ENCODE peak calls at places on chromosomes 2 and 18, in nine cellular contexts. One of them, this sample, is unnamed.

GRCh38 chr2:169107645-169108044 is 38.3 kb downstream of the DHRS9 start:
- DNase-seq in HCT116: no peak
- DNase-seq in cardiac fibroblast: no peak
- DNase-seq in HL-60: no peak
- DNase-seq in A549: no peak
- DNase-seq in AG10803: no peak
- DNase-seq in CD8-positive, alpha-beta T cell: no peak
- DNase-seq in cardiac muscle cell: no peak
- DNase-seq in choroid plexus epithelial cell: no peak
- DNase-seq in this sample: no peak

GRCh38 chr2:173119944-173120343 is 44.3 kb downstream of the MAP3K20 start:
- DNase-seq in HCT116: no peak
- DNase-seq in CD8-positive, alpha-beta T cell: no peak
- DNase-seq in AG10803: no peak
- DNase-seq in choroid plexus epithelial cell: no peak
- DNase-seq in A549: no peak
- DNase-seq in cardiac fibroblast: peak
- DNase-seq in cardiac muscle cell: no peak
- DNase-seq in HL-60: no peak
- DNase-seq in this sample: no peak

GRCh38 chr2:6352906-6353515 is 512.7 kb downstream of the CMPK2 start:
- DNase-seq in AG10803: peak
- DNase-seq in HL-60: no peak
- DNase-seq in choroid plexus epithelial cell: peak
- DNase-seq in HCT116: no peak
- DNase-seq in A549: peak
- DNase-seq in CD8-positive, alpha-beta T cell: no peak
- DNase-seq in cardiac muscle cell: peak
- DNase-seq in cardiac fibroblast: no peak
- DNase-seq in this sample: peak

GRCh38 chr2:35871672-35872071 is 483.9 kb upstream of the CRIM1 start:
- DNase-seq in cardiac muscle cell: peak
- DNase-seq in A549: peak
- DNase-seq in HCT116: peak
- DNase-seq in choroid plexus epithelial cell: no peak
- DNase-seq in cardiac fibroblast: no peak
- DNase-seq in HL-60: no peak
- DNase-seq in AG10803: peak
- DNase-seq in CD8-positive, alpha-beta T cell: no peak
- DNase-seq in this sample: no peak

GRCh38 chr2:28423856-28424605 is 31.4 kb downstream of the FOSL2 start:
- DNase-seq in HCT116: no peak
- DNase-seq in cardiac muscle cell: no peak
- DNase-seq in HL-60: no peak
- DNase-seq in A549: no peak
- DNase-seq in CD8-positive, alpha-beta T cell: peak
- DNase-seq in cardiac fibroblast: no peak
- DNase-seq in AG10803: no peak
- DNase-seq in choroid plexus epithelial cell: no peak
- DNase-seq in this sample: peak

GRCh38 chr2:137928547-137929503 is 35.4 kb upstream of the HNMT start:
- DNase-seq in HCT116: no peak
- DNase-seq in AG10803: peak
- DNase-seq in cardiac muscle cell: peak
- DNase-seq in HL-60: no peak
- DNase-seq in cardiac fibroblast: peak
- DNase-seq in A549: peak
- DNase-seq in choroid plexus epithelial cell: peak
- DNase-seq in CD8-positive, alpha-beta T cell: no peak
- DNase-seq in this sample: peak

GRCh38 chr2:225608136-225608535 is 208.6 kb downstream of the NYAP2 start:
- DNase-seq in HCT116: no peak
- DNase-seq in CD8-positive, alpha-beta T cell: no peak
- DNase-seq in A549: no peak
- DNase-seq in cardiac fibroblast: no peak
- DNase-seq in cardiac muscle cell: no peak
- DNase-seq in AG10803: no peak
- DNase-seq in HL-60: no peak
- DNase-seq in choroid plexus epithelial cell: no peak
- DNase-seq in this sample: no peak

GRCh38 chr2:9944330-9944758 is 7.1 kb upstream of the GRHL1 start:
- DNase-seq in cardiac muscle cell: no peak
- DNase-seq in cardiac fibroblast: no peak
- DNase-seq in CD8-positive, alpha-beta T cell: no peak
- DNase-seq in choroid plexus epithelial cell: no peak
- DNase-seq in A549: no peak
- DNase-seq in HCT116: no peak
- DNase-seq in HL-60: no peak
- DNase-seq in AG10803: peak
- DNase-seq in this sample: no peak

GRCh38 chr18:49212819-49213218 is 247.6 kb downstream of the DYM start:
- DNase-seq in AG10803: peak
- DNase-seq in choroid plexus epithelial cell: peak
- DNase-seq in CD8-positive, alpha-beta T cell: no peak
- DNase-seq in A549: no peak
- DNase-seq in cardiac muscle cell: no peak
- DNase-seq in cardiac fibroblast: peak
- DNase-seq in HL-60: peak
- DNase-seq in HCT116: no peak
- DNase-seq in this sample: peak

GRCh38 chr18:23276456-23276855 is 141.2 kb downstream of the CABLES1 start:
- DNase-seq in CD8-positive, alpha-beta T cell: no peak
- DNase-seq in choroid plexus epithelial cell: no peak
- DNase-seq in A549: no peak
- DNase-seq in cardiac muscle cell: peak
- DNase-seq in AG10803: peak
- DNase-seq in cardiac fibroblast: no peak
- DNase-seq in HCT116: no peak
- DNase-seq in HL-60: no peak
- DNase-seq in this sample: no peak

GRCh38 chr2:69253893-69254292 is 133.1 kb downstream of the GFPT1 start:
- DNase-seq in A549: peak
- DNase-seq in choroid plexus epithelial cell: peak
- DNase-seq in CD8-positive, alpha-beta T cell: no peak
- DNase-seq in HCT116: no peak
- DNase-seq in cardiac muscle cell: no peak
- DNase-seq in AG10803: peak
- DNase-seq in HL-60: no peak
- DNase-seq in cardiac fibroblast: peak
- DNase-seq in this sample: peak

GRCh38 chr18:25935356-25935755 is 155.1 kb downstream of the SS18 start:
- DNase-seq in HCT116: no peak
- DNase-seq in A549: no peak
- DNase-seq in CD8-positive, alpha-beta T cell: no peak
- DNase-seq in choroid plexus epithelial cell: no peak
- DNase-seq in cardiac muscle cell: no peak
- DNase-seq in HL-60: no peak
- DNase-seq in cardiac fibroblast: no peak
- DNase-seq in AG10803: no peak
- DNase-seq in this sample: no peak

GRCh38 chr2:207836526-207837133 is 66.9 kb upstream of the FZD5 start:
- DNase-seq in HCT116: no peak
- DNase-seq in cardiac muscle cell: peak
- DNase-seq in HL-60: no peak
- DNase-seq in A549: no peak
- DNase-seq in CD8-positive, alpha-beta T cell: no peak
- DNase-seq in choroid plexus epithelial cell: peak
- DNase-seq in AG10803: peak
- DNase-seq in cardiac fibroblast: no peak
- DNase-seq in this sample: no peak

GRCh38 chr2:175552902-175553301 is 371.4 kb upstream of the ATP5MC3 start:
- DNase-seq in choroid plexus epithelial cell: no peak
- DNase-seq in cardiac fibroblast: no peak
- DNase-seq in A549: no peak
- DNase-seq in AG10803: no peak
- DNase-seq in HCT116: no peak
- DNase-seq in HL-60: no peak
- DNase-seq in cardiac muscle cell: peak
- DNase-seq in CD8-positive, alpha-beta T cell: no peak
- DNase-seq in this sample: no peak

GRCh38 chr2:101446869-101447268 is 28.0 kb downstream of the RFX8 start:
- DNase-seq in cardiac fibroblast: peak
- DNase-seq in AG10803: peak
- DNase-seq in choroid plexus epithelial cell: peak
- DNase-seq in HCT116: no peak
- DNase-seq in HL-60: peak
- DNase-seq in A549: no peak
- DNase-seq in CD8-positive, alpha-beta T cell: no peak
- DNase-seq in cardiac muscle cell: no peak
- DNase-seq in this sample: peak

GRCh38 chr2:196853301-196854087 is 44.3 kb upstream of the C2orf66 start:
- DNase-seq in choroid plexus epithelial cell: no peak
- DNase-seq in HL-60: no peak
- DNase-seq in HCT116: no peak
- DNase-seq in cardiac fibroblast: no peak
- DNase-seq in CD8-positive, alpha-beta T cell: no peak
- DNase-seq in cardiac muscle cell: no peak
- DNase-seq in A549: no peak
- DNase-seq in AG10803: no peak
- DNase-seq in this sample: no peak

GRCh38 chr2:132515010-132515409 is 98.4 kb downstream of the GPR39 start:
- DNase-seq in cardiac muscle cell: peak
- DNase-seq in HL-60: no peak
- DNase-seq in cardiac fibroblast: no peak
- DNase-seq in A549: peak
- DNase-seq in AG10803: no peak
- DNase-seq in HCT116: no peak
- DNase-seq in CD8-positive, alpha-beta T cell: no peak
- DNase-seq in choroid plexus epithelial cell: no peak
- DNase-seq in this sample: no peak
- H3K4me3 ChIP-seq in cardiac muscle cell: no peak
- H3K4me3 ChIP-seq in HL-60: no peak
- H3K4me3 ChIP-seq in cardiac fibroblast: no peak
- H3K4me3 ChIP-seq in A549: no peak
- H3K4me3 ChIP-seq in AG10803: no peak
- H3K4me3 ChIP-seq in HCT116: no peak
- H3K4me3 ChIP-seq in CD8-positive, alpha-beta T cell: no peak
- H3K4me3 ChIP-seq in choroid plexus epithelial cell: no peak
- H3K4me3 ChIP-seq in this sample: no peak

GRCh38 chr2:33136056-33136455 is 189.3 kb downstream of the LTBP1 start:
- DNase-seq in cardiac muscle cell: no peak
- DNase-seq in cardiac fibroblast: peak
- DNase-seq in CD8-positive, alpha-beta T cell: no peak
- DNase-seq in AG10803: no peak
- DNase-seq in HL-60: no peak
- DNase-seq in A549: no peak
- DNase-seq in HCT116: no peak
- DNase-seq in choroid plexus epithelial cell: peak
- DNase-seq in this sample: peak
- H3K4me3 ChIP-seq in cardiac muscle cell: no peak
- H3K4me3 ChIP-seq in cardiac fibroblast: peak
- H3K4me3 ChIP-seq in CD8-positive, alpha-beta T cell: no peak
- H3K4me3 ChIP-seq in AG10803: peak
- H3K4me3 ChIP-seq in HL-60: no peak
- H3K4me3 ChIP-seq in A549: no peak
- H3K4me3 ChIP-seq in HCT116: no peak
- H3K4me3 ChIP-seq in choroid plexus epithelial cell: peak
- H3K4me3 ChIP-seq in this sample: peak

GRCh38 chr2:241067501-241068135 is 34.5 kb downstream of the MTERF4 start:
- DNase-seq in cardiac fibroblast: no peak
- DNase-seq in A549: no peak
- DNase-seq in AG10803: no peak
- DNase-seq in HCT116: no peak
- DNase-seq in choroid plexus epithelial cell: no peak
- DNase-seq in cardiac muscle cell: no peak
- DNase-seq in HL-60: no peak
- DNase-seq in CD8-positive, alpha-beta T cell: no peak
- DNase-seq in this sample: no peak

GRCh38 chr2:241064802-241065354 is 37.2 kb downstream of the MTERF4 start:
- DNase-seq in AG10803: no peak
- DNase-seq in HCT116: no peak
- DNase-seq in A549: no peak
- DNase-seq in choroid plexus epithelial cell: no peak
- DNase-seq in cardiac fibroblast: no peak
- DNase-seq in CD8-positive, alpha-beta T cell: no peak
- DNase-seq in HL-60: no peak
- DNase-seq in cardiac muscle cell: no peak
- DNase-seq in this sample: no peak

GRCh38 chr2:241065355-241065803 is 36.7 kb downstream of the MTERF4 start:
- DNase-seq in HL-60: no peak
- DNase-seq in cardiac muscle cell: no peak
- DNase-seq in choroid plexus epithelial cell: no peak
- DNase-seq in HCT116: no peak
- DNase-seq in AG10803: no peak
- DNase-seq in CD8-positive, alpha-beta T cell: no peak
- DNase-seq in A549: no peak
- DNase-seq in cardiac fibroblast: no peak
- DNase-seq in this sample: no peak

GRCh38 chr2:241066893-241067341 is 35.2 kb downstream of the MTERF4 start:
- DNase-seq in AG10803: no peak
- DNase-seq in cardiac muscle cell: peak
- DNase-seq in CD8-positive, alpha-beta T cell: no peak
- DNase-seq in A549: peak
- DNase-seq in HL-60: no peak
- DNase-seq in cardiac fibroblast: no peak
- DNase-seq in HCT116: no peak
- DNase-seq in choroid plexus epithelial cell: no peak
- DNase-seq in this sample: no peak

DNA sequence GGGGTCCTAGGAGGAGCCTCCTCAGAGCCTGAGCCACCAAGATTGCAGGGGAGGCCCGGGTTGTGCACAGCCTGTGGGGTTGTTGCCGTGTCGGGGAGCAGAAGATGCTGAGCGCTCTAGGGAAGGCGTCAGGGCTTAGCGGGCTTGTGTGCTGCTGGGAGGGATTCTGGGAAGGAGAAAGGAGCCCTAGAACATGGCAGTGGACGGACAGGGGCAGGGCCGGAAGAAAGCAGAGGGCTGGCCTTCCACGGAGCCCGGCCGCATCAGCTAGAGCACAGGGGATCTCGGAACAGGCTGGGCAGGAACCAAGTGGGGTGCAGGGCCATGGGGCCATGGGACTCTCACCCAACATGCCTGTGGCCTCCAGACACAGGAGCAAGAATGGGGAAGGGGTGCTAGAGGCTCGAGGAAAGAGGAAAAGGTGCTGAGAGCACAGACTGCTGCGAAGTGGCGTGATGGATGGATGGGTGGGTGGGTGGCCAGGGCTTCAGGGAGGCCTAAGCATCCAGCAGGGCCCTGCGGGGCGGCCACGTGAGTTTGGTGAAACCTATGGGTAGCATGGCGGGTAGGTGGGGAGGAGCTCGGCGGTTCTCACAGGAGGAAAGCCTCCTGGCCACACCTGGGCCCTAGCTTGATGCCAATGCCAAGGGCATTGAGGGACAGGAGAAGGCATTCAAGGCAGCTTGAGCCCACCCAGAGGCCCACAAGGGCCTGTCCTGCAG is 35.8 kb downstream of the MTERF4 start:
- DNase-seq in cardiac muscle cell: no peak
- DNase-seq in cardiac fibroblast: no peak
- DNase-seq in CD8-positive, alpha-beta T cell: no peak
- DNase-seq in HCT116: no peak
- DNase-seq in HL-60: no peak
- DNase-seq in A549: no peak
- DNase-seq in choroid plexus epithelial cell: no peak
- DNase-seq in AG10803: no peak
- DNase-seq in this sample: no peak
- H3K4me3 ChIP-seq in cardiac muscle cell: no peak
- H3K4me3 ChIP-seq in cardiac fibroblast: no peak
- H3K4me3 ChIP-seq in CD8-positive, alpha-beta T cell: no peak
- H3K4me3 ChIP-seq in HCT116: no peak
- H3K4me3 ChIP-seq in HL-60: no peak
- H3K4me3 ChIP-seq in A549: no peak
- H3K4me3 ChIP-seq in choroid plexus epithelial cell: no peak
- H3K4me3 ChIP-seq in AG10803: no peak
- H3K4me3 ChIP-seq in this sample: no peak

GRCh38 chr2:240232961-240233890 is 92.8 kb upstream of the OTOS start:
- DNase-seq in cardiac fibroblast: peak
- DNase-seq in CD8-positive, alpha-beta T cell: peak
- DNase-seq in AG10803: peak
- DNase-seq in choroid plexus epithelial cell: peak
- DNase-seq in HL-60: peak
- DNase-seq in cardiac muscle cell: peak
- DNase-seq in HCT116: peak
- DNase-seq in A549: peak
- DNase-seq in this sample: peak
- H3K4me3 ChIP-seq in cardiac fibroblast: peak
- H3K4me3 ChIP-seq in CD8-positive, alpha-beta T cell: peak
- H3K4me3 ChIP-seq in AG10803: peak
- H3K4me3 ChIP-seq in choroid plexus epithelial cell: peak
- H3K4me3 ChIP-seq in HL-60: no peak
- H3K4me3 ChIP-seq in cardiac muscle cell: no peak
- H3K4me3 ChIP-seq in HCT116: peak
- H3K4me3 ChIP-seq in A549: peak
- H3K4me3 ChIP-seq in this sample: peak

This sample was measured in brain microvascular endothelial cell.